ENCODE peak calls at places on chromosome X, in five cellular contexts. M is activated CD8-positive, alpha-beta T cell treated with anti-CD3 and anti-CD28 coated beads for 36 hours; S is B cell; V is HFF-Myc; N is endothelial cell. W is an unnamed sample.

GRCh38 chrX:130330706-130331105 is 9.0 kb upstream of the SLC25A14 start:
- DNase-seq in N (peak), S (peak), V (peak), M (peak), W (peak)

GRCh38 chrX:85828771-85829170 is 218.6 kb downstream of the CHM start:
- DNase-seq in M (no peak), N (no peak), V (no peak), S (no peak), W (no peak)

GRCh38 chrX:150984164-150984824 is 1.2 kb downstream of the HMGB3 start:
- DNase-seq in N (peak), V (no peak), S (peak), M (peak), W (peak)

GRCh38 chrX:39652336-39652735 is 445.4 kb downstream of the BCOR start:
- DNase-seq in S (no peak), N (peak), M (peak), V (no peak), W (peak)

GRCh38 chrX:153922932-153923857 is 2.9 kb downstream of the ARHGAP4 start:
- DNase-seq in M (no peak), V (no peak), N (no peak), S (no peak), W (peak)

GRCh38 chrX:51891821-51892551 is 1.4 kb upstream of the MAGED1 start:
- DNase-seq in V (peak), M (no peak), S (no peak), N (peak), W (no peak)

GRCh38 chrX:138711399-138712347 is at the start of gene FGF13:
- DNase-seq in V (no peak), N (peak), S (no peak), M (peak), W (no peak)

GRCh38 chrX:132561483-132561882 is 72.6 kb upstream of the MBNL3 start:
- DNase-seq in M (no peak), S (no peak), V (no peak), N (no peak), W (no peak)

GRCh38 chrX:41236629-41237028 is 97.3 kb upstream of the DDX3X start:
- DNase-seq in V (no peak), S (peak), N (no peak), M (no peak), W (no peak)

GRCh38 chrX:71543316-71543715 is 10.4 kb downstream of the OGT start:
- DNase-seq in M (no peak), V (no peak), S (no peak), N (no peak), W (no peak)

GRCh38 chrX:118226060-118226428 is 109.4 kb upstream of the KLHL13 start:
- DNase-seq in S (no peak), V (no peak), N (no peak), M (no peak), W (no peak)

GRCh38 chrX:51931761-51932160 is 38.3 kb downstream of the MAGED1 start:
- DNase-seq in S (no peak), N (no peak), M (no peak), V (peak), W (no peak)

GRCh38 chrX:136646602-136647239 is 1.2 kb upstream of the CD40LG start:
- DNase-seq in N (no peak), V (no peak), M (peak), S (no peak), W (no peak)

GRCh38 chrX:106484233-106484632 is 127.5 kb upstream of the RADX start:
- DNase-seq in N (no peak), V (no peak), S (no peak), M (peak), W (no peak)

GRCh38 chrX:14865201-14865600 is 7.7 kb downstream of the FANCB start:
- DNase-seq in M (no peak), N (no peak), S (no peak), V (no peak), W (no peak)

GRCh38 chrX:100207331-100208024 is 202.6 kb downstream of the PCDH19 start:
- DNase-seq in V (no peak), M (no peak), N (no peak), S (no peak), W (no peak)

GRCh38 chrX:53114864-53115549 is 21.1 kb downstream of the KANTR start:
- DNase-seq in S (no peak), N (no peak), V (no peak), M (no peak), W (no peak)

GRCh38 chrX:8647176-8647575 is 84.8 kb downstream of the ANOS1 start:
- DNase-seq in V (no peak), M (no peak), S (no peak), N (no peak), W (no peak)

GRCh38 chrX:110402855-110403230 is 44.2 kb downstream of the RTL9 start:
- DNase-seq in M (no peak), S (no peak), N (no peak), V (no peak), W (no peak)

GRCh38 chrX:96684339-96685204 is at the start of gene DIAPH2:
- DNase-seq in M (peak), S (peak), N (peak), V (no peak), W (peak)

GRCh38 chrX:17242470-17242869 is 132.5 kb upstream of the NHS start:
- DNase-seq in S (peak), N (peak), M (peak), V (peak), W (peak)

GRCh38 chrX:154082396-154083133 is 15.0 kb downstream of the MECP2 start:
- DNase-seq in M (peak), V (peak), S (no peak), N (no peak), W (no peak)

GRCh38 chrX:9071031-9071650 is 37.2 kb upstream of the FAM9B start:
- DNase-seq in S (no peak), V (no peak), M (no peak), N (no peak), W (no peak)

GRCh38 chrX:151745651-151746050 is 11.1 kb downstream of the CNGA2 start:
- DNase-seq in V (no peak), N (no peak), M (no peak), S (no peak), W (no peak)

GRCh38 chrX:41452972-41453371 is 5.8 kb downstream of the NYX start:
- DNase-seq in V (no peak), S (no peak), N (no peak), M (no peak), W (no peak)

GRCh38 chrX:139738581-139738980 is 30.6 kb upstream of the MCF2 start:
- DNase-seq in M (no peak), N (no peak), S (no peak), V (no peak), W (no peak)

GRCh38 chrX:129593137-129593536 is 53.1 kb downstream of the OCRL start:
- DNase-seq in V (no peak), N (no peak), S (no peak), M (no peak), W (no peak)

GRCh38 chrX:105698386-105698785 is 124.0 kb upstream of the NRK start:
- DNase-seq in M (no peak), N (no peak), V (no peak), S (no peak), W (no peak)

GRCh38 chrX:140664939-140665338 is 44.6 kb upstream of the LINC00632 start:
- DNase-seq in N (no peak), S (no peak), V (no peak), M (no peak), W (no peak)

GRCh38 chrX:69120476-69120875 is 44.8 kb downstream of the PJA1 start:
- DNase-seq in S (no peak), M (no peak), V (no peak), N (no peak), W (no peak)

DNA sequence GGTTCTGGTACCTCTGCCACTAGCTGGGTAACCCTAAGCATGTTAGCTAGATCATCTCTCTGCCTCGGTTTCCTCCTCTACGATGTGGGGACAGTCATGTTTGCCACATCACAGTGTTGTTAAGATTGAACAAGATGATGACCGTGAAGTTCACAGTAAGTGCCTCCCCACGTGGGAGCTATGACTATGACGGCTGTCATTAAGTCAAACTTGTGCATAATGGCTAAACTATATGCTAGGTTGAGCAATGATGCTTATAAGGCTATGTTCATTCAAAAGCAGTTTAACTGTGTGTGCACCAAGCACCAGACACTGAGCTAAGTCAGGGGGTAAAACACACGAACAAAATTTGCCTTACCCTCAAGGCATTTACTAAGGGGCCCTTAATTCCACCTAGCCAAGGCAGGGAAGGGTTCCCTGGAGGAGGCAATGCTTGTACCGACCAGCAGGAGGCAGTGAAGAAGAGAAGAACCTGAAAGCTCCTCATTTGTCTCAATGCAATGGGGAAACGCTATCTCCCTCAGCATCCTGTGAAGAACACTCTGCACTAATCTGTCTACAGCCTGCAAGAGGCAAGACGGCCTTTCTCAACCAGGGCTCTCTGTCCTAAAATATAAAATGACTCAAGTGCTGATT is 52.9 kb downstream of the MAP7D2 start:
- DNase-seq in S (no peak), M (peak), V (no peak), N (no peak), W (no peak)
- TF ChIP-seq CTCF in S (peak), M (no peak), V (no peak), N (peak), W (no peak)

GRCh38 chrX:46376246-46376885 is 168.9 kb downstream of the ZNF674 start:
- DNase-seq in V (peak), M (peak), N (peak), S (no peak), W (peak)
- TF ChIP-seq CTCF in V (peak), M (peak), N (no peak), S (no peak), W (peak)

GRCh38 chrX:6856471-6856870 is 291.0 kb upstream of the STS start:
- DNase-seq in N (no peak), S (no peak), M (no peak), V (no peak), W (no peak)

DNA sequence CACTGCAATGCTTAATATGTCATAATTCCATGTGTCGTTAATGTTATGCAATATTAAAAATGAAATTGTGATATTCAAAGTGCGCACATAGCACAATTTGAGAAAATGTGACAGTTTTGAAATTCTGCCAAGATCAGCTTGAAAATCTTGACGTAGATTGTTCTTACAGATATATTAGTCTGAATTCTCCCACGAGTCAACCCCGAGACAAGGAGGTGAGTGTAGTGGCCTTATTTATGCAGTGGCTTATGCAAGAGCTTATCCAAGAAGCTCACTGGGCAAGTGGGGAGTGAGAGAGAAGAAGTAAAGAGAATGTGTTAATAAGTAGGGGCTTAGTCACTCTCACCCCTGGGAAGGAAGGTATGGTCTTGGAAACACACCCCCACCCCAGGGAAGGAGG is 286.1 kb upstream of the STS start:
- DNase-seq in V (no peak), M (no peak), N (no peak), S (no peak), W (no peak)
- TF ChIP-seq CTCF in V (no peak), M (no peak), N (no peak), S (no peak), W (no peak)

GRCh38 chrX:22081475-22082092 is 49.5 kb downstream of the PHEX start:
- DNase-seq in S (peak), M (peak), V (peak), N (peak), W (peak)
- TF ChIP-seq CTCF in S (peak), M (peak), V (peak), N (peak), W (peak)

GRCh38 chrX:123976671-123977316 is 15.3 kb downstream of the STAG2 start:
- DNase-seq in S (no peak), V (no peak), M (no peak), N (no peak), W (no peak)
- TF ChIP-seq CTCF in S (peak), V (no peak), M (no peak), N (no peak), W (no peak)

W was measured in Calu3.